ENCODE peak calls at places on chromosome 1, in ten cellular contexts. X, G, C, E, L, S, I, K, M and V are unnamed samples.

GRCh38 chr1:176691251-176692228 is 228.6 kb downstream of the PAPPA2 start:
- DNase-seq in L (peak), K (peak), M (no peak), E (peak), C (no peak), I (no peak), G (peak), X (no peak), S (peak), V (peak)

GRCh38 chr1:152110860-152111514 is 4.3 kb downstream of the TCHH start:
- DNase-seq in C (no peak), L (peak), X (no peak), M (no peak), E (no peak), G (peak), S (peak), K (peak), I (no peak), V (peak)

GRCh38 chr1:31689394-31689793 is 14.4 kb downstream of the COL16A1 start:
- DNase-seq in M (no peak), S (no peak), X (no peak), K (no peak), G (no peak), L (no peak), C (no peak), E (no peak), I (no peak), V (no peak)

GRCh38 chr1:100354971-100355394 is 2.7 kb downstream of the CDC14A start:
- DNase-seq in G (no peak), C (no peak), L (peak), X (no peak), M (no peak), E (no peak), I (peak), S (peak), K (peak), V (peak)

GRCh38 chr1:88509369-88509768 is 174.7 kb upstream of the PKN2 start:
- DNase-seq in G (no peak), X (no peak), C (no peak), I (no peak), K (no peak), E (no peak), S (peak), M (no peak), L (peak), V (no peak)

GRCh38 chr1:20555025-20555757 is 2.8 kb downstream of the FAM43B start:
- DNase-seq in X (no peak), G (no peak), K (no peak), C (no peak), I (no peak), E (no peak), M (no peak), S (no peak), L (no peak), V (no peak)

GRCh38 chr1:57406428-57406827 is 17.4 kb downstream of the DAB1 start:
- DNase-seq in X (no peak), I (no peak), S (no peak), L (no peak), G (no peak), C (no peak), E (no peak), M (no peak), K (no peak), V (no peak)

GRCh38 chr1:186828612-186829542 is at the start of gene PLA2G4A:
- DNase-seq in G (peak), X (peak), C (no peak), K (peak), M (no peak), I (no peak), E (no peak), L (peak), S (peak), V (peak)

GRCh38 chr1:32619701-32620485 is 30.5 kb downstream of the ZBTB8OS start:
- DNase-seq in K (no peak), L (no peak), M (no peak), S (peak), G (peak), X (no peak), I (no peak), E (no peak), C (no peak), V (peak)

GRCh38 chr1:155183775-155184221 is 10.1 kb downstream of the TRIM46 start:
- DNase-seq in M (no peak), C (no peak), S (no peak), E (no peak), G (no peak), X (no peak), K (no peak), I (no peak), L (no peak), V (no peak)

GRCh38 chr1:202628646-202629215 is 81.5 kb downstream of the SYT2 start:
- DNase-seq in G (no peak), K (no peak), S (no peak), L (no peak), C (no peak), M (no peak), X (no peak), E (no peak), I (no peak), V (no peak)

GRCh38 chr1:248416226-248416625 is 13.4 kb downstream of the OR2T1 start:
- DNase-seq in E (no peak), S (no peak), K (no peak), I (no peak), X (no peak), G (no peak), C (no peak), L (no peak), M (no peak), V (no peak)

GRCh38 chr1:94840811-94841210 is 20.7 kb downstream of the SLC44A3 start:
- DNase-seq in X (no peak), S (no peak), E (no peak), G (no peak), C (no peak), L (no peak), K (no peak), I (no peak), M (no peak), V (no peak)

GRCh38 chr1:235307158-235308124 is 20.5 kb downstream of the ARID4B start:
- DNase-seq in S (no peak), X (no peak), K (no peak), G (no peak), E (no peak), C (no peak), M (no peak), I (no peak), L (peak), V (no peak)

GRCh38 chr1:234709473-234710279 is 99.7 kb upstream of the IRF2BP2 start:
- DNase-seq in K (no peak), E (no peak), L (no peak), M (no peak), I (no peak), G (no peak), C (no peak), X (peak), S (no peak), V (peak)

GRCh38 chr1:226482975-226483660 is 65.4 kb upstream of the STUM start:
- DNase-seq in E (no peak), S (peak), K (peak), X (no peak), C (no peak), L (no peak), G (no peak), I (no peak), M (no peak), V (peak)

GRCh38 chr1:40020447-40021085 is 20.0 kb upstream of the CAP1 start:
- DNase-seq in E (no peak), M (no peak), G (no peak), X (no peak), C (no peak), I (no peak), S (no peak), L (no peak), K (no peak), V (peak)

GRCh38 chr1:206898089-206898908 is 1.1 kb downstream of the IL24 start:
- DNase-seq in I (no peak), G (no peak), K (peak), C (no peak), L (peak), E (no peak), S (peak), M (no peak), X (no peak), V (no peak)

GRCh38 chr1:71638081-71638766 is 557.4 kb upstream of the ZRANB2 start:
- DNase-seq in S (no peak), K (peak), L (peak), G (no peak), M (no peak), X (no peak), C (no peak), E (no peak), I (no peak), V (peak)

GRCh38 chr1:67441183-67441582 is 11.0 kb upstream of the SERBP1 start:
- DNase-seq in M (peak), C (peak), L (peak), G (no peak), X (peak), S (peak), E (no peak), K (peak), I (peak), V (peak)

GRCh38 chr1:154430903-154431302 is 25.8 kb downstream of the IL6R start:
- DNase-seq in G (no peak), S (no peak), E (peak), M (no peak), C (no peak), L (peak), X (no peak), I (no peak), K (no peak), V (no peak)

GRCh38 chr1:212920895-212921294 is 29.4 kb upstream of the VASH2 start:
- DNase-seq in K (no peak), L (no peak), C (no peak), G (peak), M (no peak), S (no peak), X (no peak), E (no peak), I (no peak), V (no peak)